ENCODE peak calls at places on chromosome 22, in nine cellular contexts. Q is body of pancreas; B is K562; Z is Karpas-422; C is kidney; R is upper lobe of right lung; W is suprapubic skin; O is CD4-positive, CD25-positive, alpha-beta regulatory T cell; K is pancreas. E is an unnamed sample. For H3K36me3, the result is how much of the 10 kb centered on the place peaks cover.

GRCh38 chr22:23458663-23459541 is 121.2 kb downstream of the IGLL1 start:
- DNase-seq in Q (no peak), B (no peak), Z (no peak), C (peak), R (no peak), W (no peak), O (no peak), K (no peak), E (no peak)

GRCh38 chr22:44807915-44808690 is 55.7 kb downstream of the ARHGAP8 start:
- DNase-seq in Q (no peak), B (peak), Z (peak), C (peak), R (no peak), W (no peak), O (no peak), K (no peak), E (no peak)

GRCh38 chr22:48953830-48954229 is 873.8 kb downstream of the BRD1 start:
- DNase-seq in Q (no peak), B (no peak), Z (no peak), C (no peak), R (peak), W (no peak), O (no peak), K (no peak), E (peak)

GRCh38 chr22:48835364-48835763 is 992.3 kb downstream of the BRD1 start:
- DNase-seq in Q (no peak), B (no peak), Z (no peak), C (peak), R (no peak), W (no peak), O (no peak), K (no peak), E (no peak)

GRCh38 chr22:31090217-31091085 is 9.3 kb downstream of the SMTN start:
- DNase-seq in Q (no peak), B (no peak), Z (no peak), C (no peak), R (no peak), W (no peak), O (no peak), K (no peak), E (no peak)

GRCh38 chr22:37024339-37025157 is 5.0 kb downstream of the MPST start:
- DNase-seq in Q (no peak), B (no peak), Z (no peak), C (peak), R (no peak), W (no peak), O (no peak), K (no peak), E (no peak)

GRCh38 chr22:37206841-37207821 is 5.1 kb downstream of the SSTR3 start:
- DNase-seq in Q (peak), B (no peak), Z (no peak), C (peak), R (peak), W (peak), O (no peak), K (no peak), E (no peak)

GRCh38 chr22:30460147-30460546 is 11.7 kb downstream of the SEC14L3 start:
- DNase-seq in Q (peak), B (no peak), Z (no peak), C (no peak), R (no peak), W (no peak), O (no peak), K (no peak), E (no peak)

GRCh38 chr22:21725956-21726649 is 9.5 kb downstream of the YPEL1 start:
- DNase-seq in Q (no peak), B (peak), Z (no peak), C (no peak), R (no peak), W (no peak), O (no peak), K (no peak), E (no peak)

GRCh38 chr22:50469377-50470305 is 5.2 kb downstream of the SBF1 start:
- DNase-seq in Q (peak), B (peak), Z (peak), C (peak), R (peak), W (no peak), O (peak), K (peak), E (no peak)

GRCh38 chr22:48757581-48757980 is 1070.1 kb downstream of the BRD1 start:
- DNase-seq in Q (no peak), B (no peak), Z (peak), C (peak), R (peak), W (peak), O (no peak), K (peak), E (peak)

GRCh38 chr22:49954991-49955580 is 5.5 kb upstream of the PIM3 start:
- DNase-seq in Q (peak), B (no peak), Z (no peak), C (peak), R (no peak), W (no peak), O (no peak), K (peak), E (no peak)

GRCh38 chr22:48491451-48491941 is 1336.2 kb downstream of the BRD1 start:
- DNase-seq in Q (no peak), B (no peak), Z (no peak), C (no peak), R (peak), W (no peak), O (no peak), K (no peak), E (no peak)

GRCh38 chr22:17172172-17172833 is 13.2 kb upstream of the HDHD5 start:
- DNase-seq in Q (peak), B (no peak), Z (no peak), C (no peak), R (peak), W (no peak), O (no peak), K (peak), E (peak)

GRCh38 chr22:25027959-25028840 is 75.7 kb downstream of the KIAA1671 start:
- DNase-seq in Q (no peak), B (peak), Z (peak), C (no peak), R (peak), W (no peak), O (peak), K (no peak), E (no peak)

GRCh38 chr22:48745842-48746788 is 1081.6 kb downstream of the BRD1 start:
- DNase-seq in Q (no peak), B (no peak), Z (no peak), C (peak), R (no peak), W (peak), O (no peak), K (no peak), E (peak)

GRCh38 chr22:36765131-36765942 is 10.6 kb downstream of the IFT27 start:
- DNase-seq in Q (no peak), B (no peak), Z (peak), C (peak), R (peak), W (peak), O (no peak), K (no peak), E (no peak)

GRCh38 chr22:44668190-44668885 is 33.7 kb upstream of the PRR5 start:
- DNase-seq in Q (no peak), B (peak), Z (no peak), C (peak), R (no peak), W (no peak), O (no peak), K (no peak), E (no peak)

DNA sequence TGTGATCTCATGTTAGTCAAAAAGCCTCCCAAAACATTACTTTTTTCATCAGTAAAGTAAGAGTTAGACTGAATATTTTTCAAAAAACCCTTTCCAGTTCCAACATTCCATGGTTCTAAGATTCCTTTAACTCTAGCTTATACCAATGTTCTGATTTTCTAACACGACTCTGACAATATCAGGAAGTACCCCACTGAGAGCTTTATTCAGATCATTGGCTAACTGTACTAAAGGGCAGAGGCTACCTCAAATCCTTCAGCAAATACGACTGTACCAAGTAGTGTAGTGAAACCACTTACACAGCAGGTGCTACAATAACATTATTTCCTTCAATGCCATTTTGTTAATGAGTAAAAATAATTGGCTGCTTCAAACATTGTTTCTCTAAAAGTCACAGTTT is 213.4 kb upstream of the PITPNB start:
- DNase-seq in Q (no peak), B (no peak), Z (no peak), C (no peak), R (no peak), W (no peak), O (no peak), K (no peak), E (no peak)
- H3K27ac ChIP-seq in Q (no peak), B (no peak), Z (no peak), C (no peak), R (no peak), W (no peak), O (no peak), K (no peak), E (no peak)

GRCh38 chr22:39997939-39998726 is 3.4 kb downstream of the FAM83F start:
- DNase-seq in Q (peak), B (no peak), Z (no peak), C (peak), R (no peak), W (no peak), O (no peak), K (peak), E (no peak)

GRCh38 chr22:39997421-39997820 is 2.7 kb downstream of the FAM83F start:
- DNase-seq in Q (no peak), B (no peak), Z (no peak), C (peak), R (no peak), W (no peak), O (no peak), K (no peak), E (no peak)

GRCh38 chr22:39995346-39996252 is 845 bp downstream of the FAM83F start:
- DNase-seq in Q (peak), B (no peak), Z (no peak), C (peak), R (no peak), W (no peak), O (no peak), K (peak), E (no peak)

GRCh38 chr22:39994566-39995345 is at the start of gene FAM83F:
- DNase-seq in Q (peak), B (peak), Z (no peak), C (peak), R (no peak), W (no peak), O (peak), K (peak), E (no peak)

GRCh38 chr22:39996732-39997131 is 2.0 kb downstream of the FAM83F start:
- DNase-seq in Q (no peak), B (no peak), Z (no peak), C (no peak), R (no peak), W (no peak), O (no peak), K (no peak), E (no peak)
- H3K4me3 ChIP-seq in Q (peak), B (no peak), Z (no peak), C (peak), R (no peak), W (peak), O (no peak), K (peak), E (no peak)

DNA sequence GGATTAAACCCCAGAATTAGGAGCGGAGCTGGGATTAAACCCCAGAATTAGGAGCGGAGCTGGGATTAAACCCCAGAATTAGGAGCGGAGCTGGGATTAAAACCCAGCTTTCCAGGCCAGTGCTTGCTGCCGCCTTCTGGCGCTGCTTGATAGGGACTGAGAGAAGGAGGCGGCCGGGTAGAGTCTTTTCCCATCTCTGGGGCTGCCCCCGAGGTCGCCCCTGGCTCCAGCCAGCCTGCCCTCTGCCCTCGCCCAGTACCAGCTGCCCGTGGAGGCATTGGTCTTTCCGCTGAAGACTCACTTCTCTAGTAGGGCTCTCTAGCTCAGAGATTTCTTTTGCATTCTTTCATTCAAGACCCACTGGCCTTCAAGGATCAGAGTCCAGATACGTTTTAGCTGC is 5.2 kb downstream of the TRMU start:
- DNase-seq in Q (no peak), B (no peak), Z (no peak), C (peak), R (no peak), W (no peak), O (no peak), K (no peak), E (no peak)
- H3K36me3 ChIP-seq in Q (under half), B (half or more), Z (under half), C (under half), R (half or more), W (half or more), O (half or more), K (under half), E (half or more)

DNA sequence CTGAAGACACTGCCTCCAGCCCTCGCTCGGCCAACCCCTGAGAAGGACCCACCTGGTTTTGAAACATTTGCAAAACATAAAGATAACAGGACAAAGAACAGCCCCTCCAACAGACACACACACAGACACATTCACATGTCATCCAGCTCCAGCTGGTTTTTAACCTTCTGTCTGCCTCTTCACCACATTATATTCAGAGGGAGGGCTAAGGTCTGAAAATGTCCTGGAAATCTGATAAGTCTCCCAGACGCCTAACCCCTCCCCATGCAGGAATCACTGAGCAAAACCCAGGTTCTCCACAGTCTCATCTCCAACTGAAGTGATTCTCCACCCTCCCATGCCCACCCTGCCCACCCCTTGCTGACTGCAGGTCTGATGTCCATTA is 29.4 kb downstream of the PACSIN2 start:
- DNase-seq in Q (no peak), B (no peak), Z (no peak), C (no peak), R (no peak), W (no peak), O (no peak), K (no peak), E (no peak)
- H3K27ac ChIP-seq in Q (no peak), B (no peak), Z (no peak), C (no peak), R (no peak), W (no peak), O (no peak), K (peak), E (no peak)

DNA sequence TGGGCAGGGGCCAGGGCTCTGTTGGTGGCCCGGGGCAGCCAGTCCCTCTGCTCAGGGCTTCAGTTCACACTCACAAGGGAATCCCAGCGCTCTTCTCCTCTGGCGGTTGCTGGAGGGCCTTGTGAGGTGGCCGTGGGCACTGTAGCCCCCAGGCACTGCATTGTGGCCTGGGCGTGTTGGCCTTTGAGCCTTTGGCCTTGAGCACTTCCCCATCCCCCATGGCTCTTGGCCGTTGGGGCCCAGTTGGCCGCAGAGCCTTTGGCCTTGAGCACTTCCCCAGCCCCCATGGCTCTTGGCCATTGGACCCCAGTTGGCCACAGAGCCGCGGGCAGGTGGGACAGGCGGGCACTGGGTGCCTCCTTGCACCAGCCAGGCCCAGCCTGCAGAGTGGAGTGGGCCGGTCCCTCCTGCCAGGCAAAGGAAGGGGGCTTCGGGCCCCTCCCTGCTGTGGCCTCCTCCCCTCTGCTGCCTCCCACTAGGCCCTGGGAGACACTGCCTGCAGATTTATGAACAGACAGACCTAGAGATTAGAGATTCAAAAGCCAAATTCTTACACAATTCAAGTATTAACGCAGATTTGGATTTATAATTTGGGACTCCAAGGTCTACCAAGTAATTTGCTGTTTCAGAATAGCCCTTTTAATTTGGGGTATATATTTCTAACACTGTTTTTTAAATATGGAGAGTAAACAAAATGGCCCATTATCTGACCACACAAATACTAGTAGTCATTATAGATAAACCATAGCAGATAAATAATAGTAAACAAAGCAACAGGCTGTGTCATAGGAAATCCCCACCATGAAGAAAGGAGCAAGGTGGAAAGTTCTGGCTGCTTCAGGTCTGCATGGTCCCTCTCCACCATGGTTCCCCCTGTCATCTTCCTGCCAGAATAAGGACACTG is 18.2 kb upstream of the TXNRD2 start:
- DNase-seq in Q (no peak), B (no peak), Z (no peak), C (peak), R (no peak), W (no peak), O (no peak), K (peak), E (no peak)
- H3K4me3 ChIP-seq in Q (no peak), B (peak), Z (no peak), C (no peak), R (peak), W (peak), O (no peak), K (peak), E (peak)

GRCh38 chr22:35325209-35325608 is 25.5 kb downstream of the TOM1 start:
- DNase-seq in Q (no peak), B (no peak), Z (no peak), C (no peak), R (no peak), W (no peak), O (no peak), K (no peak), E (no peak)
- H3K36me3 ChIP-seq in Q (under half), B (under half), Z (under half), C (under half), R (half or more), W (half or more), O (half or more), K (under half), E (half or more)

DNA sequence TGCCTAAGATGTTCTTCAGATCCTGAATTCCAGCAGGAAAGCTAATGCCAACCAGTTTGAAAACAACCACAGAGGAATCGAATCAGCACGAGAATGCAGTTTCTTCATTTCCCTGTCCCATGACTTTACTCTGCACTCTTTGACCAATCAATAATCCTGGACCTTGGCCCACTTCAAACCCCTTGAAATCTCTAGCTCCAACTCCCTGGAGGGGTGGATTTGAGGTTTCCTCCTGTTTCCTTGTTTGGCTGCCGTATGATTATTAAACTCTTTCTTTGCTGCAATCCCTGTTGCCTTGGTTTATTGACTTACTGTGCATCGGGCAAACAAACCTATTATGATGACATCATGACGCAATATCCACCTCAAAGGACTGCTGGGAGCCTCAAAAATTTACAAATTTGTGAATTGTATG is 109.3 kb downstream of the FBXO7 start:
- DNase-seq in Q (no peak), B (no peak), Z (no peak), C (no peak), R (no peak), W (no peak), O (no peak), K (no peak), E (no peak)
- H3K27ac ChIP-seq in Q (no peak), B (no peak), Z (no peak), C (no peak), R (peak), W (peak), O (no peak), K (no peak), E (peak)

GRCh38 chr22:41564563-41564962 is 3.8 kb downstream of the CSDC2 start:
- DNase-seq in Q (no peak), B (no peak), Z (no peak), C (no peak), R (no peak), W (no peak), O (no peak), K (no peak), E (no peak)

GRCh38 chr22:41562461-41562860 is 1.7 kb downstream of the CSDC2 start:
- DNase-seq in Q (no peak), B (no peak), Z (no peak), C (no peak), R (no peak), W (no peak), O (no peak), K (no peak), E (no peak)

GRCh38 chr22:41561335-41561734 is 525 bp downstream of the CSDC2 start:
- DNase-seq in Q (peak), B (no peak), Z (no peak), C (no peak), R (no peak), W (no peak), O (no peak), K (no peak), E (no peak)

GRCh38 chr22:41561788-41562187 is 978 bp downstream of the CSDC2 start:
- DNase-seq in Q (peak), B (no peak), Z (no peak), C (no peak), R (no peak), W (no peak), O (no peak), K (peak), E (no peak)

DNA sequence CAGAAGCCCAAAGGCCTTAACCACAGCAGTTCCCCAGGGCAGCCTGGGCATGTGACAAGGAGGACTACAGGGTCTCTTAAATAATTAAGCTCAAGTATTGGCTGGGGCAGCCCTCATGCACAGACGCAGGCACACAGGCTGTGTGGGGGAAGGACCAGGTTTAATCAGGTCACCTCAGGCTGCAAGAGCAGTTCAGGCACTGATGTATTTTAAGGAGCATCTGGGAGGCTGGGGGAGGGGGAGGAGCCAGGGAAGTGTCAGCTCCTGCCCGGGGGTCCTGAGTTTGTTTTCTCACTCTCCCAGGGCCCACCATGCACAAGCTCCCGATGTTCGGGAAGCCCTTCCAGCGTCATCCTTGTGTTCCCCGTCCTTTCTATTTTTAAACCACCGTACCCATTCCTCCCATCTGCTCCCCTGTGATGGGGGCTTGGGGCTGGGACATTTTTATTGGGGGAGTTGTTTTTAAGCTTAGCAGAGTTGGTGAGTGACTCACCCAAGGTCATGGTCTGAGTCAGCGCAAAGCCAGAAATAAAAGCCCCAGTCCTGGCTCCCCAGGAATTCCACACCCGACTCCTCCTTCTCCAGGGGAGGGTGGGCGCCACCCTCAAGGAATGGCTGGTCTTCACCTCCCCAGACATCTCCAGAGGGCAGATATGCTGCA is 2.4 kb downstream of the CSDC2 start:
- DNase-seq in Q (peak), B (peak), Z (no peak), C (no peak), R (no peak), W (no peak), O (no peak), K (no peak), E (no peak)
- H3K4me3 ChIP-seq in Q (no peak), B (no peak), Z (no peak), C (peak), R (no peak), W (no peak), O (no peak), K (peak), E (peak)